ENCODE peak calls at places on chromosomes 6 and 20, in eight cellular contexts. One of them, this sample, is unnamed.

GRCh38 chr6:121998631-121999030 is 400.8 kb upstream of the HSF2 start:
- DNase-seq in amniotic epithelial cell: no peak
- DNase-seq in astrocyte of the cerebellum: no peak
- DNase-seq in stimulated activated CD4-positive, alpha-beta T cell treated with anti-CD3 and anti-CD28 coated beads, Interleukin-15, amount 100 ng/mL, for 48 hours: no peak
- DNase-seq in heart left ventricle: no peak
- DNase-seq in SK-N-DZ: no peak
- DNase-seq in A172: no peak
- DNase-seq in right cardiac atrium: no peak
- DNase-seq in this sample: no peak

GRCh38 chr6:17423018-17423417 is 29.6 kb downstream of the CAP2 start:
- DNase-seq in amniotic epithelial cell: no peak
- DNase-seq in astrocyte of the cerebellum: peak; percentile 73
- DNase-seq in stimulated activated CD4-positive, alpha-beta T cell treated with anti-CD3 and anti-CD28 coated beads, Interleukin-15, amount 100 ng/mL, for 48 hours: no peak
- DNase-seq in heart left ventricle: no peak
- DNase-seq in SK-N-DZ: no peak
- DNase-seq in A172: no peak
- DNase-seq in right cardiac atrium: no peak
- DNase-seq in this sample: no peak

GRCh38 chr6:14501240-14501639 is 383.7 kb downstream of the CD83 start:
- DNase-seq in amniotic epithelial cell: peak; percentile 91
- DNase-seq in astrocyte of the cerebellum: no peak
- DNase-seq in stimulated activated CD4-positive, alpha-beta T cell treated with anti-CD3 and anti-CD28 coated beads, Interleukin-15, amount 100 ng/mL, for 48 hours: no peak
- DNase-seq in heart left ventricle: no peak
- DNase-seq in SK-N-DZ: no peak
- DNase-seq in A172: no peak
- DNase-seq in right cardiac atrium: no peak
- DNase-seq in this sample: no peak

GRCh38 chr20:42741906-42742305 is 447.8 kb downstream of the PTPRT start:
- DNase-seq in amniotic epithelial cell: no peak
- DNase-seq in astrocyte of the cerebellum: no peak
- DNase-seq in stimulated activated CD4-positive, alpha-beta T cell treated with anti-CD3 and anti-CD28 coated beads, Interleukin-15, amount 100 ng/mL, for 48 hours: no peak
- DNase-seq in heart left ventricle: no peak
- DNase-seq in SK-N-DZ: no peak
- DNase-seq in A172: no peak
- DNase-seq in right cardiac atrium: no peak
- DNase-seq in this sample: no peak

GRCh38 chr6:99521557-99522286 is 6.5 kb upstream of the USP45 start:
- DNase-seq in amniotic epithelial cell: peak; percentile 73
- DNase-seq in astrocyte of the cerebellum: no peak
- DNase-seq in stimulated activated CD4-positive, alpha-beta T cell treated with anti-CD3 and anti-CD28 coated beads, Interleukin-15, amount 100 ng/mL, for 48 hours: no peak
- DNase-seq in heart left ventricle: no peak
- DNase-seq in SK-N-DZ: no peak
- DNase-seq in A172: peak; percentile 33
- DNase-seq in right cardiac atrium: peak; percentile 53
- DNase-seq in this sample: no peak

GRCh38 chr6:144749263-144749662 is 464.1 kb downstream of the UTRN start:
- DNase-seq in amniotic epithelial cell: no peak
- DNase-seq in astrocyte of the cerebellum: no peak
- DNase-seq in stimulated activated CD4-positive, alpha-beta T cell treated with anti-CD3 and anti-CD28 coated beads, Interleukin-15, amount 100 ng/mL, for 48 hours: no peak
- DNase-seq in heart left ventricle: no peak
- DNase-seq in SK-N-DZ: no peak
- DNase-seq in A172: no peak
- DNase-seq in right cardiac atrium: no peak
- DNase-seq in this sample: no peak

GRCh38 chr6:145271086-145271485 is 464.2 kb downstream of the EPM2A start:
- DNase-seq in amniotic epithelial cell: no peak
- DNase-seq in astrocyte of the cerebellum: no peak
- DNase-seq in stimulated activated CD4-positive, alpha-beta T cell treated with anti-CD3 and anti-CD28 coated beads, Interleukin-15, amount 100 ng/mL, for 48 hours: no peak
- DNase-seq in heart left ventricle: no peak
- DNase-seq in SK-N-DZ: no peak
- DNase-seq in A172: no peak
- DNase-seq in right cardiac atrium: no peak
- DNase-seq in this sample: no peak

GRCh38 chr6:10451828-10452509 is 37.1 kb upstream of the TFAP2A start:
- DNase-seq in amniotic epithelial cell: peak; percentile 99
- DNase-seq in astrocyte of the cerebellum: no peak
- DNase-seq in stimulated activated CD4-positive, alpha-beta T cell treated with anti-CD3 and anti-CD28 coated beads, Interleukin-15, amount 100 ng/mL, for 48 hours: no peak
- DNase-seq in heart left ventricle: no peak
- DNase-seq in SK-N-DZ: no peak
- DNase-seq in A172: peak; percentile 97
- DNase-seq in right cardiac atrium: peak; percentile 20
- DNase-seq in this sample: no peak

GRCh38 chr20:40706977-40707582 is 18.0 kb upstream of the MAFB start:
- DNase-seq in amniotic epithelial cell: no peak
- DNase-seq in astrocyte of the cerebellum: no peak
- DNase-seq in stimulated activated CD4-positive, alpha-beta T cell treated with anti-CD3 and anti-CD28 coated beads, Interleukin-15, amount 100 ng/mL, for 48 hours: no peak
- DNase-seq in heart left ventricle: no peak
- DNase-seq in SK-N-DZ: peak; percentile 48
- DNase-seq in A172: no peak
- DNase-seq in right cardiac atrium: no peak
- DNase-seq in this sample: no peak

GRCh38 chr6:81788748-81789147 is 36.3 kb upstream of the TENT5A start:
- DNase-seq in amniotic epithelial cell: peak; percentile 67
- DNase-seq in astrocyte of the cerebellum: no peak
- DNase-seq in stimulated activated CD4-positive, alpha-beta T cell treated with anti-CD3 and anti-CD28 coated beads, Interleukin-15, amount 100 ng/mL, for 48 hours: no peak
- DNase-seq in heart left ventricle: no peak
- DNase-seq in SK-N-DZ: peak; percentile 53
- DNase-seq in A172: no peak
- DNase-seq in right cardiac atrium: no peak
- DNase-seq in this sample: no peak

This sample was measured in right lobe of liver.